ENCODE peak calls at places on chromosomes 5 and 9, in six cellular contexts. D, Y, S, Q, W and X are unnamed samples.

GRCh38 chr5:144177548-144177947 is 6.9 kb downstream of the KCTD16 start:
- DNase-seq in D (no peak), Y (no peak), S (no peak), Q (no peak), W (no peak), X (no peak)

GRCh38 chr5:96664669-96665068 is 2.5 kb downstream of the CAST start:
- DNase-seq in D (no peak), Y (no peak), S (no peak), Q (no peak), W (no peak), X (no peak)

GRCh38 chr9:37415011-37415719 is 7.3 kb upstream of the GRHPR start:
- DNase-seq in D (peak; percentile 66), Y (peak; percentile 70), S (peak; percentile 88), Q (peak; percentile 71), W (peak; percentile 80), X (peak; percentile 63)

GRCh38 chr5:139435676-139436075 is 3.6 kb downstream of the DNAJC18 start:
- DNase-seq in D (no peak), Y (no peak), S (no peak), Q (no peak), W (no peak), X (no peak)

GRCh38 chr5:17190242-17190778 is 27.1 kb upstream of the BASP1 start:
- DNase-seq in D (peak; percentile 17), Y (peak; percentile 43), S (no peak), Q (peak; percentile 29), W (no peak), X (no peak)

GRCh38 chr9:5388026-5388806 is 48.5 kb upstream of the RLN1 start:
- DNase-seq in D (no peak), Y (no peak), S (no peak), Q (no peak), W (no peak), X (no peak)

GRCh38 chr9:26561928-26562327 is 330.7 kb downstream of the CAAP1 start:
- DNase-seq in D (no peak), Y (no peak), S (no peak), Q (no peak), W (no peak), X (no peak)

GRCh38 chr5:179974946-179975712 is 67.4 kb upstream of the TBC1D9B start:
- DNase-seq in D (peak; percentile 59), Y (peak; percentile 32), S (no peak), Q (no peak), W (peak; percentile 89), X (no peak)

GRCh38 chr5:168315991-168316578 is 24.6 kb downstream of the WWC1 start:
- DNase-seq in D (peak; percentile 75), Y (peak; percentile 80), S (peak; percentile 56), Q (no peak), W (peak; percentile 64), X (no peak)

GRCh38 chr9:15851766-15852165 is 298.9 kb downstream of the CCDC171 start:
- DNase-seq in D (no peak), Y (no peak), S (no peak), Q (no peak), W (no peak), X (no peak)

GRCh38 chr5:143219696-143220095 is 183.8 kb downstream of the NR3C1 start:
- DNase-seq in D (no peak), Y (no peak), S (no peak), Q (no peak), W (no peak), X (no peak)

GRCh38 chr9:138099803-138100598 is 222.4 kb downstream of the CACNA1B start:
- DNase-seq in D (no peak), Y (no peak), S (no peak), Q (no peak), W (no peak), X (no peak)

GRCh38 chr9:95937131-95937530 is 61.6 kb downstream of the ERCC6L2 start:
- DNase-seq in D (no peak), Y (no peak), S (no peak), Q (peak; percentile 66), W (no peak), X (no peak)

GRCh38 chr5:176619203-176619568 is 9.2 kb upstream of the GPRIN1 start:
- DNase-seq in D (peak; percentile 35), Y (peak; percentile 54), S (no peak), Q (peak; percentile 71), W (peak; percentile 87), X (peak; percentile 53)

GRCh38 chr5:40486437-40487270 is 193.1 kb upstream of the PTGER4 start:
- DNase-seq in D (no peak), Y (no peak), S (no peak), Q (peak; percentile 81), W (no peak), X (peak; percentile 11)

GRCh38 chr5:120684213-120684612 is 220.1 kb downstream of the PRR16 start:
- DNase-seq in D (no peak), Y (no peak), S (no peak), Q (peak; percentile 29), W (no peak), X (no peak)

DNA sequence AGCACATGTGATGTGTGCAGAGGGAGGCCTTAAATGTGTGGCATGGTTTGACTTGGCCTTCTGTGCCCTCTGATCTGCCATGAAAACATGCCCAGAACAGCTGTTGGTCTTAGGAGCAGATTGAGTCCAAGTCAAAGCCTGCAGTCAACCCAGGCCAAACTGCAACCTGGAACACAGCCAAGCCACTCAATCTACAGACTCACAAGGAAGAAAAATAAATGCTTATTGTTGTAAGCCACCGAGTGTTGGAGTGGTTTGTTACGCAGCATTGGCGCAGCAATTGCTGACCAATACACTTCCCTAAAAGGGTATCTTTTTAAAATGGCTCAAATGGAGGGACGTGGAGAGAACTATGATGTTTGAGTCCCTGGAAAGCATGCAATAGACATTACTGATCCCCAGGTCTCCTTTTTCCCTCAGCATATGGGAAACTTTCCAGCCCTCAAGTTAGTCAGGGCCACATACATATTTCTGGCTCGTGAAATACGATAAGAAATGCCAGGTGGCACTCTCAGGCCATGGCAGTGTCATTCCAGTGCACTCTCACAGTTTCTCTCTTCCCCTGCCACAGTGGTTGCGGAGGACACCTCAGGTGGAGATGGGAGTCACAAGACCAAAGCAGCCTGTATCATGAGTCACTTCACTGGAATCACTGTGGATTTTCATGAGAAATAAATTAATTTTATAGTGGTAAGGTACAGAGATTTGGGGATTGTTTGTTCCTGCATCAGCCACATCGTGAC is 168.0 kb upstream of the ZNF618 start:
- DNase-seq in D (no peak), Y (no peak), S (peak; percentile 62), Q (no peak), W (no peak), X (no peak)
- H3K27ac ChIP-seq in D (peak overlapping the region; percentile 2), Y (no peak overlapping the region), S (peak overlapping the region; percentile 81), Q (no peak overlapping the region), W (no peak overlapping the region), X (no peak overlapping the region)

GRCh38 chr9:684950-685340 is 156.6 kb upstream of the DMRT1 start:
- DNase-seq in D (no peak), Y (no peak), S (no peak), Q (peak; percentile 87), W (no peak), X (no peak)

GRCh38 chr9:683509-684021 is 157.9 kb upstream of the DMRT1 start:
- DNase-seq in D (no peak), Y (no peak), S (no peak), Q (no peak), W (no peak), X (no peak)

GRCh38 chr9:686381-686813 is 155.1 kb upstream of the DMRT1 start:
- DNase-seq in D (no peak), Y (peak; percentile 49), S (peak; percentile 70), Q (peak; percentile 92), W (no peak), X (no peak)

GRCh38 chr9:682633-683508 is 158.6 kb upstream of the DMRT1 start:
- DNase-seq in D (no peak), Y (no peak), S (peak; percentile 93), Q (peak; percentile 67), W (no peak), X (no peak)

GRCh38 chr9:684055-684949 is 157.2 kb upstream of the DMRT1 start:
- DNase-seq in D (no peak), Y (no peak), S (no peak), Q (peak; percentile 88), W (no peak), X (no peak)
- H3K4me3 ChIP-seq in D (no peak overlapping the region), Y (no peak overlapping the region), S (peak overlapping the region; percentile 53), Q (peak overlapping the region; percentile 60), W (no peak overlapping the region), X (no peak overlapping the region)

DNA sequence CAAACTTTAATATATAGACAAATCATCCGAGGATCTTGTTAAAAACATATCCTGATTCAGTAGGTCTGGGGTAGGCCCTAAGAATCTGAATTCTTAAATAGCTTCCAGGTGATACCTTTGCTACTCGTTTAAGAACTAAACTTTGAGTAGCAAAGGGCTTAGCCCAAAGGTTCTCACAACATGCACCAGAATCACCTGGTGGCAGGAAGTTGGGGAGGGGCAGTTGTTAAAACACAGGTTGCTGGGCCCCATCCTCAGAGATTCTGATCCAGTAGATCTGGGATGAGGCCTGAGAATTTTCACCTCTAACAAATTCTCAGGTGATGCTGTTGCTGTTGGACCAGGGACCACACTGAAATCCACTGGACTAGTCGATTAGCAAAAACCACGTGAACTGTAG is 20.0 kb upstream of the RGMB start:
- DNase-seq in D (no peak), Y (no peak), S (no peak), Q (no peak), W (no peak), X (no peak)
- H3K4me1 ChIP-seq in D (no peaks in the 10 kb centered on the region), Y (peaks cover 20% of the 10 kb centered on the region), S (no peaks in the 10 kb centered on the region), Q (no peaks in the 10 kb centered on the region), W (no peaks in the 10 kb centered on the region), X (no peaks in the 10 kb centered on the region)

GRCh38 chr9:124800306-124801259 is 23.6 kb downstream of the OLFML2A start:
- DNase-seq in D (peak; percentile 23), Y (no peak), S (no peak), Q (no peak), W (peak; percentile 90), X (no peak)

GRCh38 chr9:124802426-124802825 is 25.5 kb downstream of the OLFML2A start:
- DNase-seq in D (no peak), Y (no peak), S (no peak), Q (no peak), W (no peak), X (no peak)

GRCh38 chr9:124801356-124801755 is 24.4 kb downstream of the OLFML2A start:
- DNase-seq in D (no peak), Y (no peak), S (no peak), Q (no peak), W (no peak), X (no peak)

GRCh38 chr9:124797343-124798103 is 20.6 kb downstream of the OLFML2A start:
- DNase-seq in D (peak; percentile 32), Y (no peak), S (no peak), Q (no peak), W (no peak), X (no peak)

DNA sequence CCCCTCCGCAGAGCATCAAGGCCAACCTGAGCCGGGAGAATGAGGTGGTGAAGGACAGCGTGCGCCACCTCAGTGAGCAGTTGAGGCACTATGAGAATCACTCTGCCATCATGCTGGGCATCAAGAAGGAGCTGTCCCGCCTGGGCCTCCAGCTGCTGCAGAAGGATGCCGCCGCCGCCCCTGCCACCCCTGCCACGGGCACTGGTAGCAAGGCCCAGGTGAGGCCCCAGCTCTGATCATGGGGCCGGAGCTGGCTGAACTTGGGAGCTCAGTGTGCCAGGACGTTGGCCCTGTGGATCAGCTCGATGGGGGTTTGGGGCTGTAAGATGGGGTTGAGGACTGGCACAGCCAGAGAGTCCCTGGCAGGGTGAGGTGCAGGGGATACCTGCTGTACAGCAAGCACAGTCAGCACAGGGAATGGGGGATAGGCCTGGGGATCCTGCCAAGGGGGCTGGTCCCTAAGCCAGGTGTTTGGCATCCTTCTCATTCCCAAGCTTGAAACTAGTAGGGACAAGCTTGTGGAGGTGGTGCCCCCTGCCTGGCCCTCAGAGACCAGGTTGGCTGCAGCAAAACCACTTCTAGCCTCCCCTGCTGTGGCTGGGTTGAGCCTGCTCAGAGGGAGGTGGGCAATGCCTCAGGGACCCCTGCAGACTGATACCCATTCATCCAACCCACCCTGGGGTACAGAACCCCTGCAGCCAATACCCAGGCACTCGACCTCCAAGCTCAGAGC is 22.5 kb downstream of the OLFML2A start:
- DNase-seq in D (no peak), Y (no peak), S (no peak), Q (no peak), W (no peak), X (no peak)
- H3K27ac ChIP-seq in D (no peak overlapping the region), Y (no peak overlapping the region), S (no peak overlapping the region), Q (no peak overlapping the region), W (no peak overlapping the region), X (no peak overlapping the region)